ENCODE peak calls at places on chromosome 2, in six cellular contexts. One of them, this sample, is unnamed. For H3K4me1, the result is how much of the 10 kb centered on the place peaks cover.

GRCh38 chr2:60551241-60552095 is 2.0 kb downstream of the BCL11A start:
- DNase-seq in IMR-90: no peak
- DNase-seq in H1: no peak
- DNase-seq in trophoblast cell: peak
- DNase-seq in neuronal stem cell: no peak
- DNase-seq in mesenchymal stem cell: peak
- DNase-seq in this sample: peak

GRCh38 chr2:218406949-218407703 is 7.5 kb downstream of the CTDSP1 start:
- DNase-seq in trophoblast cell: no peak
- DNase-seq in H1: no peak
- DNase-seq in IMR-90: peak
- DNase-seq in neuronal stem cell: no peak
- DNase-seq in mesenchymal stem cell: peak
- DNase-seq in this sample: no peak

GRCh38 chr2:187985923-187986322 is 305.8 kb upstream of the GULP1 start:
- DNase-seq in neuronal stem cell: no peak
- DNase-seq in mesenchymal stem cell: no peak
- DNase-seq in trophoblast cell: peak
- DNase-seq in H1: no peak
- DNase-seq in IMR-90: peak
- DNase-seq in this sample: no peak

GRCh38 chr2:54803783-54804758 is 80.6 kb downstream of the EML6 start:
- DNase-seq in neuronal stem cell: no peak
- DNase-seq in IMR-90: no peak
- DNase-seq in mesenchymal stem cell: no peak
- DNase-seq in H1: no peak
- DNase-seq in trophoblast cell: no peak
- DNase-seq in this sample: peak

GRCh38 chr2:205288681-205289080 is 393.6 kb upstream of the NRP2 start:
- DNase-seq in IMR-90: no peak
- DNase-seq in mesenchymal stem cell: no peak
- DNase-seq in neuronal stem cell: no peak
- DNase-seq in H1: no peak
- DNase-seq in trophoblast cell: peak
- DNase-seq in this sample: no peak

GRCh38 chr2:10905006-10905871 is 6.5 kb upstream of the KCNF1 start:
- DNase-seq in mesenchymal stem cell: no peak
- DNase-seq in trophoblast cell: no peak
- DNase-seq in neuronal stem cell: no peak
- DNase-seq in IMR-90: no peak
- DNase-seq in H1: no peak
- DNase-seq in this sample: no peak

GRCh38 chr2:173997779-173998178 is 32.6 kb upstream of the SP3 start:
- DNase-seq in trophoblast cell: no peak
- DNase-seq in mesenchymal stem cell: no peak
- DNase-seq in H1: no peak
- DNase-seq in neuronal stem cell: no peak
- DNase-seq in IMR-90: peak
- DNase-seq in this sample: no peak

GRCh38 chr2:38013158-38013752 is 62.7 kb downstream of the CYP1B1 start:
- DNase-seq in IMR-90: peak
- DNase-seq in mesenchymal stem cell: peak
- DNase-seq in trophoblast cell: no peak
- DNase-seq in H1: no peak
- DNase-seq in neuronal stem cell: no peak
- DNase-seq in this sample: no peak

GRCh38 chr2:191038241-191038725 is 24.3 kb upstream of the STAT1 start:
- DNase-seq in mesenchymal stem cell: peak
- DNase-seq in neuronal stem cell: no peak
- DNase-seq in trophoblast cell: no peak
- DNase-seq in H1: no peak
- DNase-seq in IMR-90: peak
- DNase-seq in this sample: no peak

GRCh38 chr2:1373794-1374193 is 39.5 kb upstream of the TPO start:
- DNase-seq in H1: no peak
- DNase-seq in trophoblast cell: no peak
- DNase-seq in neuronal stem cell: no peak
- DNase-seq in mesenchymal stem cell: no peak
- DNase-seq in IMR-90: no peak
- DNase-seq in this sample: no peak

GRCh38 chr2:234973008-234973407 is 21.2 kb downstream of the SH3BP4 start:
- DNase-seq in trophoblast cell: no peak
- DNase-seq in IMR-90: peak
- DNase-seq in H1: no peak
- DNase-seq in mesenchymal stem cell: no peak
- DNase-seq in neuronal stem cell: no peak
- DNase-seq in this sample: no peak
- H3K4me1 ChIP-seq in trophoblast cell: under half
- H3K4me1 ChIP-seq in IMR-90: under half
- H3K4me1 ChIP-seq in H1: under half
- H3K4me1 ChIP-seq in mesenchymal stem cell: half or more
- H3K4me1 ChIP-seq in neuronal stem cell: under half
- H3K4me1 ChIP-seq in this sample: under half

GRCh38 chr2:70084973-70085710 is 2.1 kb upstream of the PCBP1 start:
- DNase-seq in mesenchymal stem cell: no peak
- DNase-seq in IMR-90: no peak
- DNase-seq in H1: peak
- DNase-seq in trophoblast cell: no peak
- DNase-seq in neuronal stem cell: no peak
- DNase-seq in this sample: peak
- H2AK5ac ChIP-seq in mesenchymal stem cell: peak
- H2AK5ac ChIP-seq in IMR-90: peak
- H2AK5ac ChIP-seq in H1: peak
- H2AK5ac ChIP-seq in trophoblast cell: no peak
- H2AK5ac ChIP-seq in neuronal stem cell: peak
- H2AK5ac ChIP-seq in this sample: no peak

GRCh38 chr2:202643012-202643858 is 8.5 kb downstream of the FAM117B start:
- DNase-seq in H1: no peak
- DNase-seq in mesenchymal stem cell: peak
- DNase-seq in trophoblast cell: no peak
- DNase-seq in neuronal stem cell: no peak
- DNase-seq in IMR-90: no peak
- DNase-seq in this sample: no peak

GRCh38 chr2:202642567-202642966 is 7.8 kb downstream of the FAM117B start:
- DNase-seq in H1: no peak
- DNase-seq in IMR-90: no peak
- DNase-seq in trophoblast cell: no peak
- DNase-seq in neuronal stem cell: no peak
- DNase-seq in mesenchymal stem cell: no peak
- DNase-seq in this sample: no peak

GRCh38 chr2:202638710-202639109 is 3.9 kb downstream of the FAM117B start:
- DNase-seq in H1: no peak
- DNase-seq in neuronal stem cell: no peak
- DNase-seq in mesenchymal stem cell: no peak
- DNase-seq in IMR-90: no peak
- DNase-seq in trophoblast cell: no peak
- DNase-seq in this sample: no peak

GRCh38 chr2:202635441-202636296 is 900 bp downstream of the FAM117B start:
- DNase-seq in H1: no peak
- DNase-seq in neuronal stem cell: peak
- DNase-seq in IMR-90: peak
- DNase-seq in trophoblast cell: peak
- DNase-seq in mesenchymal stem cell: peak
- DNase-seq in this sample: peak

DNA sequence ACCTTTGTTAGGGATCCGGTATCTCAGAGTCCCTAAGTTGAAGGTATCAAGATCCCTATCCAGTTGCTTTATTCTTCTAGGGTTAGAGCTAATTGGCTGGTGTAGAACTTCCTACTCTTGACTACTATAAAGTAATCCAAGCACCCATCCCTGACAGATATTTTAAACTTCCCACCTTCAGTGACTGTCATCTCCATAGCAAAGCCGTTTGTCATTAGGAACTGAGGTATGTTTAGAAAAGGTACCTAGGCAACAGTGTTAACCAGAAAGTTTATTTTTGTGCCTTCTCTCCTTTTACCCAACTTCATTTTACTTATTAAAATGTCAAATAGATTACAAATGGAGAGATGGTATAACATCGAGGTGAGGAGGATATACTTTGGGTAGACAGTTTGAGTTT is 4.5 kb downstream of the FAM117B start:
- DNase-seq in IMR-90: no peak
- DNase-seq in H1: no peak
- DNase-seq in neuronal stem cell: no peak
- DNase-seq in trophoblast cell: peak
- DNase-seq in mesenchymal stem cell: no peak
- DNase-seq in this sample: peak
- H3K4me3 ChIP-seq in IMR-90: no peak
- H3K4me3 ChIP-seq in H1: no peak
- H3K4me3 ChIP-seq in neuronal stem cell: no peak
- H3K4me3 ChIP-seq in trophoblast cell: no peak
- H3K4me3 ChIP-seq in mesenchymal stem cell: no peak
- H3K4me3 ChIP-seq in this sample: no peak

GRCh38 chr2:233072838-233073237 is 12.7 kb downstream of the INPP5D start:
- DNase-seq in IMR-90: no peak
- DNase-seq in trophoblast cell: no peak
- DNase-seq in mesenchymal stem cell: no peak
- DNase-seq in H1: no peak
- DNase-seq in neuronal stem cell: no peak
- DNase-seq in this sample: no peak
- H3K4me1 ChIP-seq in IMR-90: under half
- H3K4me1 ChIP-seq in trophoblast cell: under half
- H3K4me1 ChIP-seq in mesenchymal stem cell: under half
- H3K4me1 ChIP-seq in H1: under half
- H3K4me1 ChIP-seq in neuronal stem cell: under half
- H3K4me1 ChIP-seq in this sample: under half